ENCODE peak calls at places on chromosomes 3 and 15, in four cellular contexts. One of them, this sample, is unnamed.

GRCh38 chr3:37181766-37182165 is 7.4 kb upstream of the LRRFIP2 start:
- DNase-seq in left lung: no peak
- DNase-seq in ovary: no peak
- DNase-seq in hepatocyte: no peak
- DNase-seq in this sample: no peak

GRCh38 chr15:69648215-69648614 is 195.6 kb downstream of the RPLP1 start:
- DNase-seq in left lung: no peak
- DNase-seq in ovary: no peak
- DNase-seq in hepatocyte: peak; percentile 23
- DNase-seq in this sample: no peak

GRCh38 chr3:161035711-161036110 is 69.4 kb downstream of the B3GALNT1 start:
- DNase-seq in left lung: no peak
- DNase-seq in ovary: no peak
- DNase-seq in hepatocyte: no peak
- DNase-seq in this sample: peak; percentile 81

GRCh38 chr15:93709708-93710107 is 521.7 kb upstream of the MCTP2 start:
- DNase-seq in left lung: no peak
- DNase-seq in ovary: no peak
- DNase-seq in hepatocyte: no peak
- DNase-seq in this sample: no peak

GRCh38 chr3:149575213-149575961 is 82.4 kb downstream of the WWTR1 start:
- DNase-seq in left lung: no peak
- DNase-seq in ovary: peak; percentile 64
- DNase-seq in hepatocyte: peak; percentile 16
- DNase-seq in this sample: peak; percentile 85

GRCh38 chr3:119826714-119827113 is 44.8 kb downstream of the NR1I2 start:
- DNase-seq in left lung: no peak
- DNase-seq in ovary: no peak
- DNase-seq in hepatocyte: no peak
- DNase-seq in this sample: peak; percentile 21

GRCh38 chr3:51670053-51670666 is 892 bp upstream of the TEX264 start:
- DNase-seq in left lung: no peak
- DNase-seq in ovary: no peak
- DNase-seq in hepatocyte: no peak
- DNase-seq in this sample: no peak

GRCh38 chr15:99443056-99443756 is 122.6 kb upstream of the MEF2A start:
- DNase-seq in left lung: no peak
- DNase-seq in ovary: peak; percentile 28
- DNase-seq in hepatocyte: no peak
- DNase-seq in this sample: no peak

GRCh38 chr3:132509096-132509495 is 88.0 kb upstream of the ACKR4 start:
- DNase-seq in left lung: no peak
- DNase-seq in ovary: no peak
- DNase-seq in hepatocyte: no peak
- DNase-seq in this sample: no peak

GRCh38 chr3:141072950-141073349 is 21.8 kb downstream of the SPSB4 start:
- DNase-seq in left lung: no peak
- DNase-seq in ovary: no peak
- DNase-seq in hepatocyte: no peak
- DNase-seq in this sample: no peak

GRCh38 chr3:15391007-15391406 is 36.3 kb downstream of the METTL6 start:
- DNase-seq in left lung: no peak
- DNase-seq in ovary: no peak
- DNase-seq in hepatocyte: no peak
- DNase-seq in this sample: no peak

GRCh38 chr3:17639257-17639656 is 103.2 kb downstream of the TBC1D5 start:
- DNase-seq in left lung: no peak
- DNase-seq in ovary: no peak
- DNase-seq in hepatocyte: no peak
- DNase-seq in this sample: peak; percentile 28

GRCh38 chr3:144229237-144229830 is 257.7 kb downstream of the DIPK2A start:
- DNase-seq in left lung: no peak
- DNase-seq in ovary: no peak
- DNase-seq in hepatocyte: no peak
- DNase-seq in this sample: no peak

GRCh38 chr3:186400677-186401076 is 38.6 kb upstream of the DGKG start:
- DNase-seq in left lung: no peak
- DNase-seq in ovary: no peak
- DNase-seq in hepatocyte: no peak
- DNase-seq in this sample: peak; percentile 5

GRCh38 chr15:74956648-74957300 is at the start of gene RPP25:
- DNase-seq in left lung: peak; percentile 97
- DNase-seq in ovary: peak; percentile 88
- DNase-seq in hepatocyte: peak; percentile 88
- DNase-seq in this sample: peak; percentile 63

GRCh38 chr15:74955017-74955416 is 1.6 kb downstream of the RPP25 start:
- DNase-seq in left lung: no peak
- DNase-seq in ovary: no peak
- DNase-seq in hepatocyte: peak; percentile 27
- DNase-seq in this sample: no peak

GRCh38 chr15:74954515-74954914 is 2.1 kb downstream of the RPP25 start:
- DNase-seq in left lung: no peak
- DNase-seq in ovary: peak; percentile 80
- DNase-seq in hepatocyte: peak; percentile 86
- DNase-seq in this sample: peak; percentile 89

GRCh38 chr15:74957301-74958035 is 896 bp upstream of the RPP25 start:
- DNase-seq in left lung: peak; percentile 82
- DNase-seq in ovary: no peak
- DNase-seq in hepatocyte: no peak
- DNase-seq in this sample: no peak

GRCh38 chr15:74955796-74956647 is 550 bp downstream of the RPP25 start:
- DNase-seq in left lung: peak; percentile 94
- DNase-seq in ovary: peak; percentile 88
- DNase-seq in hepatocyte: peak; percentile 90
- DNase-seq in this sample: no peak
- TF ChIP-seq CTCF in left lung: peak; percentile 33
- TF ChIP-seq CTCF in ovary: peak; percentile 75
- TF ChIP-seq CTCF in hepatocyte: peak; percentile 48
- TF ChIP-seq CTCF in this sample: peak; percentile 45

GRCh38 chr15:45630958-45631691 is 3.7 kb upstream of the SQOR start:
- DNase-seq in left lung: no peak
- DNase-seq in ovary: no peak
- DNase-seq in hepatocyte: peak; percentile 19
- DNase-seq in this sample: peak; percentile 84
- H3K27ac ChIP-seq in left lung: peak overlapping the region; percentile 13
- H3K27ac ChIP-seq in ovary: no peak overlapping the region
- H3K27ac ChIP-seq in hepatocyte: no peak overlapping the region
- H3K27ac ChIP-seq in this sample: peak overlapping the region; percentile 63

DNA sequence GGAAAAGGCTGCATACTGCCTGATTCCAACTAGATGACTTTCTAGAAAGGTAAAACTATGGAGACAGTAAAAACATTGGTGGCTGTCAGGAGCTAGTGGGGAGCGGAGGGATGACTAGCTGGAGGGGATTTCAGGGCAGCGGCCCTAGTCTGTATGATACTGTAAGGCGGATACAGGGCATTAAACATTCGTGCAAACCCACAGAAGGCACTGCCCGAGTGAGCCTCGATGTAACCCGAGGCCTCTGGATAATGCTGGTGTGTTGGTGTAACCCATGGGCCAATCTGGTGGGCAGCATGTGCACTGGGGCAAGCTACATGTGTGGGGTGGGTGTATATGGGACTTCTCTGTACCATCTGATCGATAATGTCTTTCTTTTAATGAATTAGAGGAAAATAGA is 4.3 kb upstream of the OCA2 start:
- DNase-seq in left lung: no peak
- DNase-seq in ovary: no peak
- DNase-seq in hepatocyte: no peak
- DNase-seq in this sample: no peak
- H3K27me3 ChIP-seq in left lung: peaks cover 69% of the 10 kb centered on the region
- H3K27me3 ChIP-seq in ovary: no peaks in the 10 kb centered on the region
- H3K27me3 ChIP-seq in hepatocyte: peaks cover 28% of the 10 kb centered on the region
- H3K27me3 ChIP-seq in this sample: peaks cover 3% of the 10 kb centered on the region

DNA sequence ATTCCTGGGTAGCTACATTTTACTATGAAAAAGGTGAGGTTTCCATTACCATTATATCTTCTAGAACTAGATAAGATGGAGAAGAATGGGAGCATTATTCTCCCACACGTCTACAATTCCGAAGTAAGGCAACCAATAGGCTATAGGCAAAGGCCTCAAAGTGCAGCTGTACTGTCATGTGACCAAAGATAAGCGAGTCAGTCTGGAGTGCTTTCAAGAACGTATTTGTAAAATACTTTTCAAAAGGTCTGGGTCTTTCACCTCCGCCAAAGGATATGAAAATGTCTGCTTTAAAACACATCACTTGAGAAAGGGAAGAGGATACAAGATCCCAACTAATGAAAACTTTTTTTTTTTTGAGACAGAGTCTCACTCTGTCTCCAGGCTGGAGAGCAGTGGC is 9.9 kb downstream of the CCPG1 start:
- DNase-seq in left lung: no peak
- DNase-seq in ovary: no peak
- DNase-seq in hepatocyte: no peak
- DNase-seq in this sample: no peak
- TF ChIP-seq CTCF in left lung: no peak
- TF ChIP-seq CTCF in ovary: no peak
- TF ChIP-seq CTCF in hepatocyte: no peak
- TF ChIP-seq CTCF in this sample: no peak

GRCh38 chr3:187629711-187630110 is 40.5 kb downstream of the SST start:
- DNase-seq in left lung: no peak
- DNase-seq in ovary: no peak
- DNase-seq in hepatocyte: no peak
- DNase-seq in this sample: no peak
- H3K27ac ChIP-seq in left lung: no peak overlapping the region
- H3K27ac ChIP-seq in ovary: no peak overlapping the region
- H3K27ac ChIP-seq in hepatocyte: no peak overlapping the region
- H3K27ac ChIP-seq in this sample: no peak overlapping the region

GRCh38 chr15:83268147-83268546 is 16.3 kb downstream of the BNC1 start:
- DNase-seq in left lung: no peak
- DNase-seq in ovary: no peak
- DNase-seq in hepatocyte: no peak
- DNase-seq in this sample: no peak
- H3K27me3 ChIP-seq in left lung: peaks cover 18% of the 10 kb centered on the region
- H3K27me3 ChIP-seq in ovary: no peaks in the 10 kb centered on the region
- H3K27me3 ChIP-seq in hepatocyte: no peaks in the 10 kb centered on the region
- H3K27me3 ChIP-seq in this sample: no peaks in the 10 kb centered on the region

GRCh38 chr15:29749365-29750086 is 72.7 kb downstream of the TJP1 start:
- DNase-seq in left lung: no peak
- DNase-seq in ovary: no peak
- DNase-seq in hepatocyte: no peak
- DNase-seq in this sample: no peak

GRCh38 chr15:29750754-29751153 is 71.5 kb downstream of the TJP1 start:
- DNase-seq in left lung: no peak
- DNase-seq in ovary: no peak
- DNase-seq in hepatocyte: no peak
- DNase-seq in this sample: no peak

GRCh38 chr15:29747837-29748417 is 74.3 kb downstream of the TJP1 start:
- DNase-seq in left lung: no peak
- DNase-seq in ovary: no peak
- DNase-seq in hepatocyte: no peak
- DNase-seq in this sample: no peak
- TF ChIP-seq CTCF in left lung: no peak
- TF ChIP-seq CTCF in ovary: no peak
- TF ChIP-seq CTCF in hepatocyte: peak; percentile 66
- TF ChIP-seq CTCF in this sample: peak; percentile 31

GRCh38 chr3:156480949-156481348 is 74.0 kb downstream of the SSR3 start:
- DNase-seq in left lung: no peak
- DNase-seq in ovary: no peak
- DNase-seq in hepatocyte: no peak
- DNase-seq in this sample: no peak

GRCh38 chr3:156479574-156479973 is 75.3 kb downstream of the SSR3 start:
- DNase-seq in left lung: no peak
- DNase-seq in ovary: no peak
- DNase-seq in hepatocyte: no peak
- DNase-seq in this sample: no peak

GRCh38 chr3:156483426-156483825 is 71.5 kb downstream of the SSR3 start:
- DNase-seq in left lung: no peak
- DNase-seq in ovary: no peak
- DNase-seq in hepatocyte: peak; percentile 39
- DNase-seq in this sample: peak; percentile 76

GRCh38 chr3:156483961-156484787 is 70.7 kb downstream of the SSR3 start:
- DNase-seq in left lung: no peak
- DNase-seq in ovary: no peak
- DNase-seq in hepatocyte: peak; percentile 38
- DNase-seq in this sample: peak; percentile 64

DNA sequence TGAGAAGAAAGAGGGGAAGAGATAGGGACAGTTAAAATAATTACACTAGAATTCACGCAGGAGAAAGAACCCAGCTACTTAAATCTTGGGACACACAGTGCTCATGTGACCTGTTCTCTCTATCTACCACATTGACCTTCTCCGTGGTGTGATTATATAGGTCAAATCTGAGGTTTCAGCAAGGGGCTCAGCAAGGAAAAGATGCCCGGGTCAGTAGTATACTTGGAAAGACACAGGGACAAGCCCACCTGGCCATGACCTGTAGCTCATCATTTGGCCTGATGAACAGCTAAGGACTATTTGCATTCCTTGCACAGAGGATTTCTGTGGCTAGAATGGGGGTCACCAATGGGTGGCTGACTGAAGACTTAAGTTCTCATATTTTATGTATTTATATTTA is 71.9 kb downstream of the SSR3 start:
- DNase-seq in left lung: no peak
- DNase-seq in ovary: no peak
- DNase-seq in hepatocyte: no peak
- DNase-seq in this sample: no peak
- H3K27ac ChIP-seq in left lung: no peak overlapping the region
- H3K27ac ChIP-seq in ovary: no peak overlapping the region
- H3K27ac ChIP-seq in hepatocyte: peak overlapping the region; percentile 25
- H3K27ac ChIP-seq in this sample: no peak overlapping the region

GRCh38 chr15:60592386-60593339 is 113.7 kb upstream of the ICE2 start:
- DNase-seq in left lung: peak; percentile 93
- DNase-seq in ovary: peak; percentile 89
- DNase-seq in hepatocyte: peak; percentile 92
- DNase-seq in this sample: peak; percentile 29
- H3K27me3 ChIP-seq in left lung: peaks cover 59% of the 10 kb centered on the region
- H3K27me3 ChIP-seq in ovary: no peaks in the 10 kb centered on the region
- H3K27me3 ChIP-seq in hepatocyte: peaks cover 51% of the 10 kb centered on the region
- H3K27me3 ChIP-seq in this sample: peaks cover 14% of the 10 kb centered on the region

This sample was measured in brain microvascular endothelial cell.